ENCODE peak calls at places on chromosomes 2 and 18, in seven cellular contexts. One of them, this sample, is unnamed. For H3K27me3, the result is how much of the 10 kb centered on the place peaks cover.

GRCh38 chr18:45517181-45517741 is 98.0 kb upstream of the SLC14A2 start:
- DNase-seq in GM12878: no peak
- DNase-seq in prostate gland: no peak
- DNase-seq in transverse colon: no peak
- DNase-seq in sigmoid colon: peak
- DNase-seq in endothelial cell of umbilical vein: no peak
- DNase-seq in HCT116: no peak
- DNase-seq in this sample: peak

GRCh38 chr2:81324046-81324445 is 1019.5 kb upstream of the LRRTM1 start:
- DNase-seq in GM12878: no peak
- DNase-seq in prostate gland: no peak
- DNase-seq in transverse colon: no peak
- DNase-seq in sigmoid colon: no peak
- DNase-seq in endothelial cell of umbilical vein: no peak
- DNase-seq in HCT116: peak
- DNase-seq in this sample: no peak

GRCh38 chr2:18387479-18388206 is 172.8 kb downstream of the RDH14 start:
- DNase-seq in GM12878: peak
- DNase-seq in prostate gland: peak
- DNase-seq in transverse colon: peak
- DNase-seq in sigmoid colon: peak
- DNase-seq in endothelial cell of umbilical vein: peak
- DNase-seq in HCT116: peak
- DNase-seq in this sample: peak

GRCh38 chr18:9951022-9951859 is 37.4 kb downstream of the VAPA start:
- DNase-seq in GM12878: no peak
- DNase-seq in prostate gland: no peak
- DNase-seq in transverse colon: peak
- DNase-seq in sigmoid colon: no peak
- DNase-seq in endothelial cell of umbilical vein: peak
- DNase-seq in HCT116: peak
- DNase-seq in this sample: no peak

GRCh38 chr2:219987830-219988229 is 360.4 kb downstream of the SLC4A3 start:
- DNase-seq in GM12878: no peak
- DNase-seq in prostate gland: no peak
- DNase-seq in transverse colon: no peak
- DNase-seq in sigmoid colon: no peak
- DNase-seq in endothelial cell of umbilical vein: no peak
- DNase-seq in HCT116: no peak
- DNase-seq in this sample: no peak

GRCh38 chr2:37201766-37202165 is 5.5 kb downstream of the CEBPZOS start:
- DNase-seq in GM12878: no peak
- DNase-seq in prostate gland: no peak
- DNase-seq in transverse colon: no peak
- DNase-seq in sigmoid colon: no peak
- DNase-seq in endothelial cell of umbilical vein: no peak
- DNase-seq in HCT116: no peak
- DNase-seq in this sample: no peak

GRCh38 chr2:152508446-152508845 is 173.5 kb downstream of the FMNL2 start:
- DNase-seq in GM12878: no peak
- DNase-seq in prostate gland: no peak
- DNase-seq in transverse colon: no peak
- DNase-seq in sigmoid colon: no peak
- DNase-seq in endothelial cell of umbilical vein: peak
- DNase-seq in HCT116: no peak
- DNase-seq in this sample: no peak

GRCh38 chr2:144460981-144461766 is 58.7 kb downstream of the ZEB2 start:
- DNase-seq in GM12878: no peak
- DNase-seq in prostate gland: no peak
- DNase-seq in transverse colon: peak
- DNase-seq in sigmoid colon: no peak
- DNase-seq in endothelial cell of umbilical vein: no peak
- DNase-seq in HCT116: no peak
- DNase-seq in this sample: no peak

GRCh38 chr2:111896007-111896406 is 2.4 kb upstream of the MERTK start:
- DNase-seq in GM12878: no peak
- DNase-seq in prostate gland: no peak
- DNase-seq in transverse colon: peak
- DNase-seq in sigmoid colon: no peak
- DNase-seq in endothelial cell of umbilical vein: no peak
- DNase-seq in HCT116: no peak
- DNase-seq in this sample: no peak

GRCh38 chr2:120596191-120596781 is 139.4 kb upstream of the GLI2 start:
- DNase-seq in GM12878: no peak
- DNase-seq in prostate gland: no peak
- DNase-seq in transverse colon: no peak
- DNase-seq in sigmoid colon: no peak
- DNase-seq in endothelial cell of umbilical vein: no peak
- DNase-seq in HCT116: no peak
- DNase-seq in this sample: peak

GRCh38 chr2:206693399-206694137 is 24.6 kb downstream of the DYTN start:
- DNase-seq in GM12878: peak
- DNase-seq in prostate gland: peak
- DNase-seq in transverse colon: no peak
- DNase-seq in sigmoid colon: no peak
- DNase-seq in endothelial cell of umbilical vein: peak
- DNase-seq in HCT116: peak
- DNase-seq in this sample: no peak

GRCh38 chr2:132757002-132757598 is 87.1 kb upstream of the LYPD1 start:
- DNase-seq in GM12878: no peak
- DNase-seq in prostate gland: no peak
- DNase-seq in transverse colon: no peak
- DNase-seq in sigmoid colon: no peak
- DNase-seq in endothelial cell of umbilical vein: no peak
- DNase-seq in HCT116: no peak
- DNase-seq in this sample: no peak

GRCh38 chr18:52694804-52695203 is 354.8 kb downstream of the DCC start:
- DNase-seq in GM12878: no peak
- DNase-seq in prostate gland: no peak
- DNase-seq in transverse colon: peak
- DNase-seq in sigmoid colon: no peak
- DNase-seq in endothelial cell of umbilical vein: no peak
- DNase-seq in HCT116: no peak
- DNase-seq in this sample: no peak

GRCh38 chr18:30748541-30748940 is 294.0 kb downstream of the DSC3 start:
- DNase-seq in GM12878: no peak
- DNase-seq in prostate gland: no peak
- DNase-seq in transverse colon: no peak
- DNase-seq in sigmoid colon: no peak
- DNase-seq in endothelial cell of umbilical vein: no peak
- DNase-seq in HCT116: no peak
- DNase-seq in this sample: no peak

GRCh38 chr18:10927980-10928605 is 221.3 kb downstream of the PIEZO2 start:
- DNase-seq in GM12878: peak
- DNase-seq in prostate gland: no peak
- DNase-seq in transverse colon: no peak
- DNase-seq in sigmoid colon: no peak
- DNase-seq in endothelial cell of umbilical vein: no peak
- DNase-seq in HCT116: no peak
- DNase-seq in this sample: no peak

GRCh38 chr2:39008663-39009062 is 112.2 kb downstream of the SOS1 start:
- DNase-seq in GM12878: no peak
- DNase-seq in prostate gland: no peak
- DNase-seq in transverse colon: no peak
- DNase-seq in sigmoid colon: no peak
- DNase-seq in endothelial cell of umbilical vein: peak
- DNase-seq in HCT116: no peak
- DNase-seq in this sample: no peak

GRCh38 chr2:222655406-222655747 is 515 bp downstream of the FARSB start:
- DNase-seq in GM12878: no peak
- DNase-seq in prostate gland: no peak
- DNase-seq in transverse colon: peak
- DNase-seq in sigmoid colon: no peak
- DNase-seq in endothelial cell of umbilical vein: no peak
- DNase-seq in HCT116: peak
- DNase-seq in this sample: no peak

GRCh38 chr2:55137024-55137958 is 87.0 kb upstream of the RTN4 start:
- DNase-seq in GM12878: no peak
- DNase-seq in prostate gland: no peak
- DNase-seq in transverse colon: no peak
- DNase-seq in sigmoid colon: no peak
- DNase-seq in endothelial cell of umbilical vein: no peak
- DNase-seq in HCT116: no peak
- DNase-seq in this sample: no peak

GRCh38 chr2:138324068-138324771 is 177.3 kb upstream of the SPOPL start:
- DNase-seq in GM12878: no peak
- DNase-seq in prostate gland: no peak
- DNase-seq in transverse colon: no peak
- DNase-seq in sigmoid colon: no peak
- DNase-seq in endothelial cell of umbilical vein: no peak
- DNase-seq in HCT116: no peak
- DNase-seq in this sample: no peak

GRCh38 chr2:50674876-50675275 is 357.1 kb downstream of the NRXN1 start:
- DNase-seq in GM12878: no peak
- DNase-seq in prostate gland: no peak
- DNase-seq in transverse colon: no peak
- DNase-seq in sigmoid colon: no peak
- DNase-seq in endothelial cell of umbilical vein: no peak
- DNase-seq in HCT116: no peak
- DNase-seq in this sample: no peak

GRCh38 chr2:38978504-38978903 is 88.8 kb downstream of the ARHGEF33 start:
- DNase-seq in GM12878: no peak
- DNase-seq in prostate gland: no peak
- DNase-seq in transverse colon: no peak
- DNase-seq in sigmoid colon: no peak
- DNase-seq in endothelial cell of umbilical vein: no peak
- DNase-seq in HCT116: no peak
- DNase-seq in this sample: no peak

GRCh38 chr2:145197944-145198343 is 678.0 kb upstream of the ZEB2 start:
- DNase-seq in GM12878: no peak
- DNase-seq in prostate gland: no peak
- DNase-seq in transverse colon: no peak
- DNase-seq in sigmoid colon: no peak
- DNase-seq in endothelial cell of umbilical vein: no peak
- DNase-seq in HCT116: no peak
- DNase-seq in this sample: no peak

GRCh38 chr2:217993817-217994459 is 8.9 kb downstream of the TNS1 start:
- DNase-seq in GM12878: no peak
- DNase-seq in prostate gland: no peak
- DNase-seq in transverse colon: peak
- DNase-seq in sigmoid colon: peak
- DNase-seq in endothelial cell of umbilical vein: peak
- DNase-seq in HCT116: no peak
- DNase-seq in this sample: peak

GRCh38 chr2:10188211-10188610 is 65.7 kb downstream of the RRM2 start:
- DNase-seq in GM12878: no peak
- DNase-seq in prostate gland: no peak
- DNase-seq in transverse colon: no peak
- DNase-seq in sigmoid colon: no peak
- DNase-seq in endothelial cell of umbilical vein: peak
- DNase-seq in HCT116: peak
- DNase-seq in this sample: no peak

GRCh38 chr2:3102081-3102914 is 275.3 kb downstream of the EIPR1 start:
- DNase-seq in GM12878: no peak
- DNase-seq in prostate gland: no peak
- DNase-seq in transverse colon: no peak
- DNase-seq in sigmoid colon: no peak
- DNase-seq in endothelial cell of umbilical vein: no peak
- DNase-seq in HCT116: no peak
- DNase-seq in this sample: peak

GRCh38 chr2:65057391-65058052 is 1.3 kb downstream of the CEP68 start:
- DNase-seq in GM12878: peak
- DNase-seq in prostate gland: no peak
- DNase-seq in transverse colon: no peak
- DNase-seq in sigmoid colon: no peak
- DNase-seq in endothelial cell of umbilical vein: peak
- DNase-seq in HCT116: no peak
- DNase-seq in this sample: no peak

GRCh38 chr2:37454851-37455762 is 110.7 kb downstream of the QPCT start:
- DNase-seq in GM12878: no peak
- DNase-seq in prostate gland: no peak
- DNase-seq in transverse colon: no peak
- DNase-seq in sigmoid colon: peak
- DNase-seq in endothelial cell of umbilical vein: peak
- DNase-seq in HCT116: no peak
- DNase-seq in this sample: no peak

GRCh38 chr2:226483745-226484619 is 315.6 kb downstream of the IRS1 start:
- DNase-seq in GM12878: no peak
- DNase-seq in prostate gland: no peak
- DNase-seq in transverse colon: no peak
- DNase-seq in sigmoid colon: no peak
- DNase-seq in endothelial cell of umbilical vein: no peak
- DNase-seq in HCT116: no peak
- DNase-seq in this sample: no peak

GRCh38 chr2:705971-706511 is 28.8 kb upstream of the TMEM18 start:
- DNase-seq in GM12878: peak
- DNase-seq in prostate gland: no peak
- DNase-seq in transverse colon: no peak
- DNase-seq in sigmoid colon: no peak
- DNase-seq in endothelial cell of umbilical vein: no peak
- DNase-seq in HCT116: no peak
- DNase-seq in this sample: no peak
- TF ChIP-seq POLR2AphosphoS5 in GM12878: no peak
- TF ChIP-seq POLR2AphosphoS5 in prostate gland: no peak
- TF ChIP-seq POLR2AphosphoS5 in transverse colon: no peak
- TF ChIP-seq POLR2AphosphoS5 in sigmoid colon: no peak
- TF ChIP-seq POLR2AphosphoS5 in endothelial cell of umbilical vein: no peak
- TF ChIP-seq POLR2AphosphoS5 in HCT116: no peak
- TF ChIP-seq POLR2AphosphoS5 in this sample: no peak

GRCh38 chr2:231245253-231246094 is 47.0 kb downstream of the ARMC9 start:
- DNase-seq in GM12878: no peak
- DNase-seq in prostate gland: no peak
- DNase-seq in transverse colon: peak
- DNase-seq in sigmoid colon: no peak
- DNase-seq in endothelial cell of umbilical vein: peak
- DNase-seq in HCT116: no peak
- DNase-seq in this sample: no peak
- TF ChIP-seq CTCF in GM12878: peak
- TF ChIP-seq CTCF in prostate gland: no peak
- TF ChIP-seq CTCF in transverse colon: peak
- TF ChIP-seq CTCF in sigmoid colon: no peak
- TF ChIP-seq CTCF in endothelial cell of umbilical vein: no peak
- TF ChIP-seq CTCF in HCT116: peak
- TF ChIP-seq CTCF in this sample: no peak

GRCh38 chr2:86239745-86240144 is 40.5 kb downstream of the MRPL35 start:
- DNase-seq in GM12878: no peak
- DNase-seq in prostate gland: no peak
- DNase-seq in transverse colon: no peak
- DNase-seq in sigmoid colon: no peak
- DNase-seq in endothelial cell of umbilical vein: no peak
- DNase-seq in HCT116: no peak
- DNase-seq in this sample: no peak
- H3K27me3 ChIP-seq in GM12878: under half
- H3K27me3 ChIP-seq in prostate gland: under half
- H3K27me3 ChIP-seq in transverse colon: under half
- H3K27me3 ChIP-seq in sigmoid colon: under half
- H3K27me3 ChIP-seq in endothelial cell of umbilical vein: under half
- H3K27me3 ChIP-seq in HCT116: under half
- H3K27me3 ChIP-seq in this sample: under half

GRCh38 chr2:224369028-224369632 is 32.8 kb downstream of the FAM124B start:
- DNase-seq in GM12878: no peak
- DNase-seq in prostate gland: no peak
- DNase-seq in transverse colon: no peak
- DNase-seq in sigmoid colon: no peak
- DNase-seq in endothelial cell of umbilical vein: no peak
- DNase-seq in HCT116: peak
- DNase-seq in this sample: no peak
- TF ChIP-seq POLR2AphosphoS5 in GM12878: no peak
- TF ChIP-seq POLR2AphosphoS5 in prostate gland: no peak
- TF ChIP-seq POLR2AphosphoS5 in transverse colon: no peak
- TF ChIP-seq POLR2AphosphoS5 in sigmoid colon: no peak
- TF ChIP-seq POLR2AphosphoS5 in endothelial cell of umbilical vein: no peak
- TF ChIP-seq POLR2AphosphoS5 in HCT116: no peak
- TF ChIP-seq POLR2AphosphoS5 in this sample: no peak

GRCh38 chr2:238771193-238771592 is 76.7 kb upstream of the TWIST2 start:
- DNase-seq in GM12878: no peak
- DNase-seq in prostate gland: no peak
- DNase-seq in transverse colon: no peak
- DNase-seq in sigmoid colon: no peak
- DNase-seq in endothelial cell of umbilical vein: no peak
- DNase-seq in HCT116: no peak
- DNase-seq in this sample: no peak
- TF ChIP-seq CTCF in GM12878: no peak
- TF ChIP-seq CTCF in prostate gland: no peak
- TF ChIP-seq CTCF in transverse colon: no peak
- TF ChIP-seq CTCF in sigmoid colon: no peak
- TF ChIP-seq CTCF in endothelial cell of umbilical vein: no peak
- TF ChIP-seq CTCF in HCT116: peak
- TF ChIP-seq CTCF in this sample: no peak